ENCODE peak calls at places on chromosomes 16 and 17, in six cellular contexts. W, O, I, F, E and T are unnamed samples.

GRCh38 chr16:84545114-84545737 is 40.8 kb upstream of the MEAK7 start:
- DNase-seq in W (no peak), O (no peak), I (no peak), F (no peak), E (no peak), T (no peak)

GRCh38 chr17:1058423-1059130 is 61.6 kb downstream of the TIMM22 start:
- DNase-seq in W (peak; percentile 39), O (peak; percentile 35), I (peak; percentile 85), F (no peak), E (peak; percentile 50), T (no peak)

GRCh38 chr17:21061971-21062526 is 19.2 kb upstream of the USP22 start:
- DNase-seq in W (no peak), O (no peak), I (no peak), F (no peak), E (no peak), T (no peak)

GRCh38 chr16:65909310-65910050 is 457.0 kb upstream of the CDH5 start:
- DNase-seq in W (no peak), O (no peak), I (no peak), F (no peak), E (no peak), T (no peak)

GRCh38 chr16:58426095-58426494 is 33.8 kb downstream of the GINS3 start:
- DNase-seq in W (no peak), O (no peak), I (no peak), F (no peak), E (no peak), T (no peak)

GRCh38 chr16:54355251-54355650 is 68.7 kb upstream of the IRX3 start:
- DNase-seq in W (peak; percentile 34), O (peak; percentile 13), I (no peak), F (no peak), E (no peak), T (no peak)

GRCh38 chr16:54936979-54937672 is 6.5 kb downstream of the IRX5 start:
- DNase-seq in W (peak; percentile 25), O (no peak), I (peak; percentile 79), F (no peak), E (no peak), T (peak; percentile 83)

GRCh38 chr17:79811036-79811887 is 14.4 kb upstream of the CBX8 start:
- DNase-seq in W (no peak), O (no peak), I (peak; percentile 58), F (no peak), E (no peak), T (no peak)

GRCh38 chr16:10751291-10751697 is 7.7 kb downstream of the NUBP1 start:
- DNase-seq in W (peak; percentile 37), O (no peak), I (no peak), F (no peak), E (peak; percentile 24), T (no peak)
- H4K91ac ChIP-seq in W (no peak overlapping the region), O (no peak overlapping the region), I (no peak overlapping the region), F (no peak overlapping the region), E (no peak overlapping the region), T (no peak overlapping the region)

DNA sequence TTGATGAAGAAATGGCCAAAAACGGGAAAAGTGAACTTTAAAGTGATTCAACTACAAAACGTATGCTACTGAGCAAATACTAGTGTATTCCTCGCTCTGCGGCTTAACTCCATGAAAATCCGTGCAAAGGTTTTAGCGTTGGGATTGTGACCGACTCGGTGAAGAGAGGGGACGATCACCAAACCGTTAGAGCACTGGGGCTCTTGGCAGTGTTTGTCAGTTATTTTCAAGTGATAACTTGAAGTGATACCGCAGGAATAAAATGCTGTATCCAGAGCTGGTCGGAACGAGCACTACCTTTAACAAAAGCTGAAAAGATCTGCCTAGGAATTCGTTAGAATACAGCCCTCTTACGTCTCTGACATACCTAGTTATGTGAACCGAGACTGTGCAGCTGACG is 773 bp upstream of the PPM1D start:
- DNase-seq in W (no peak), O (no peak), I (no peak), F (no peak), E (no peak), T (no peak)
- H3K18ac ChIP-seq in W (peak overlapping the region; percentile 34), O (peak overlapping the region; percentile 65), I (peak overlapping the region; percentile 96), F (peak overlapping the region; percentile 99), E (peak overlapping the region; percentile 81), T (peak overlapping the region; percentile 100)

GRCh38 chr17:22453181-22453580 is 760.9 kb downstream of the KCNJ18 start:
- DNase-seq in W (no peak), O (no peak), I (no peak), F (no peak), E (no peak), T (no peak)
- H4K91ac ChIP-seq in W (no peak overlapping the region), O (no peak overlapping the region), I (no peak overlapping the region), F (no peak overlapping the region), E (no peak overlapping the region), T (no peak overlapping the region)

GRCh38 chr17:77543779-77544178 is 403.0 kb downstream of the SEC14L1 start:
- DNase-seq in W (no peak), O (no peak), I (no peak), F (no peak), E (no peak), T (no peak)

GRCh38 chr17:77541995-77542394 is 401.2 kb downstream of the SEC14L1 start:
- DNase-seq in W (no peak), O (no peak), I (no peak), F (no peak), E (no peak), T (no peak)

GRCh38 chr17:77540975-77541374 is 400.2 kb downstream of the SEC14L1 start:
- DNase-seq in W (no peak), O (no peak), I (peak; percentile 73), F (no peak), E (no peak), T (no peak)

GRCh38 chr17:77544347-77544746 is 403.6 kb downstream of the SEC14L1 start:
- DNase-seq in W (no peak), O (no peak), I (no peak), F (no peak), E (no peak), T (no peak)

GRCh38 chr17:77542551-77543490 is 402.1 kb downstream of the SEC14L1 start:
- DNase-seq in W (peak; percentile 81), O (peak; percentile 78), I (peak; percentile 94), F (peak; percentile 63), E (peak; percentile 64), T (peak; percentile 85)
- H3K18ac ChIP-seq in W (no peak overlapping the region), O (no peak overlapping the region), I (no peak overlapping the region), F (peak overlapping the region; percentile 71), E (no peak overlapping the region), T (peak overlapping the region; percentile 11)